ENCODE peak calls at places on chromosomes 7 and 10, in five cellular contexts. One of them, this sample, is unnamed.

GRCh38 chr7:140160308-140160707 is 16.5 kb downstream of the KDM7A start:
- DNase-seq in heart left ventricle: no peak
- DNase-seq in body of pancreas: no peak
- DNase-seq in transverse colon: no peak
- DNase-seq in thyroid gland: no peak
- DNase-seq in this sample: no peak

GRCh38 chr10:93751832-93752231 is 5.9 kb upstream of the LGI1 start:
- DNase-seq in transverse colon: peak; percentile 17
- DNase-seq in heart left ventricle: no peak
- DNase-seq in thyroid gland: no peak
- DNase-seq in body of pancreas: no peak
- DNase-seq in this sample: no peak

GRCh38 chr7:16803881-16804673 is 722 bp downstream of the AGR2 start:
- DNase-seq in thyroid gland: no peak
- DNase-seq in transverse colon: peak; percentile 21
- DNase-seq in heart left ventricle: no peak
- DNase-seq in body of pancreas: no peak
- DNase-seq in this sample: no peak

GRCh38 chr7:31896929-31897328 is 173.3 kb downstream of the PDE1C start:
- DNase-seq in transverse colon: no peak
- DNase-seq in heart left ventricle: no peak
- DNase-seq in body of pancreas: no peak
- DNase-seq in thyroid gland: no peak
- DNase-seq in this sample: no peak

GRCh38 chr7:108239501-108240225 is 109.5 kb upstream of the LAMB4 start:
- DNase-seq in thyroid gland: no peak
- DNase-seq in transverse colon: no peak
- DNase-seq in heart left ventricle: no peak
- DNase-seq in body of pancreas: no peak
- DNase-seq in this sample: no peak

GRCh38 chr7:121000091-121000983 is 11.8 kb downstream of the CPED1 start:
- DNase-seq in body of pancreas: no peak
- DNase-seq in heart left ventricle: no peak
- DNase-seq in transverse colon: no peak
- DNase-seq in thyroid gland: no peak
- DNase-seq in this sample: no peak

GRCh38 chr7:134905375-134905774 is 80.9 kb upstream of the AGBL3 start:
- DNase-seq in transverse colon: peak; percentile 39
- DNase-seq in heart left ventricle: peak; percentile 67
- DNase-seq in thyroid gland: peak; percentile 80
- DNase-seq in body of pancreas: peak; percentile 18
- DNase-seq in this sample: peak; percentile 29

GRCh38 chr7:157585113-157585861 is 248.5 kb downstream of the DNAJB6 start:
- DNase-seq in body of pancreas: no peak
- DNase-seq in thyroid gland: no peak
- DNase-seq in heart left ventricle: peak; percentile 16
- DNase-seq in transverse colon: no peak
- DNase-seq in this sample: no peak

GRCh38 chr10:42941245-42941644 is 135.6 kb upstream of the RET start:
- DNase-seq in body of pancreas: no peak
- DNase-seq in thyroid gland: no peak
- DNase-seq in heart left ventricle: no peak
- DNase-seq in transverse colon: no peak
- DNase-seq in this sample: peak; percentile 58

GRCh38 chr7:142685877-142686508 is 63.3 kb upstream of the PRSS1 start:
- DNase-seq in transverse colon: no peak
- DNase-seq in heart left ventricle: no peak
- DNase-seq in body of pancreas: no peak
- DNase-seq in thyroid gland: no peak
- DNase-seq in this sample: no peak

GRCh38 chr7:100166317-100166940 is 2.0 kb downstream of the GAL3ST4 start:
- DNase-seq in transverse colon: no peak
- DNase-seq in thyroid gland: no peak
- DNase-seq in body of pancreas: no peak
- DNase-seq in heart left ventricle: no peak
- DNase-seq in this sample: no peak

GRCh38 chr7:149883452-149883861 is 9.7 kb downstream of the ATP6V0E2 start:
- DNase-seq in body of pancreas: peak; percentile 81
- DNase-seq in heart left ventricle: peak; percentile 54
- DNase-seq in thyroid gland: peak; percentile 57
- DNase-seq in transverse colon: peak; percentile 63
- DNase-seq in this sample: peak; percentile 71

GRCh38 chr7:106070201-106070551 is 41.9 kb downstream of the SYPL1 start:
- DNase-seq in transverse colon: no peak
- DNase-seq in thyroid gland: no peak
- DNase-seq in heart left ventricle: no peak
- DNase-seq in body of pancreas: peak; percentile 62
- DNase-seq in this sample: peak; percentile 85

GRCh38 chr10:16141499-16141898 is 281.2 kb upstream of the MINDY3 start:
- DNase-seq in heart left ventricle: no peak
- DNase-seq in thyroid gland: no peak
- DNase-seq in body of pancreas: no peak
- DNase-seq in transverse colon: no peak
- DNase-seq in this sample: no peak

GRCh38 chr7:44216019-44216418 is 15.2 kb downstream of the YKT6 start:
- DNase-seq in heart left ventricle: no peak
- DNase-seq in transverse colon: no peak
- DNase-seq in thyroid gland: peak; percentile 34
- DNase-seq in body of pancreas: no peak
- DNase-seq in this sample: no peak

GRCh38 chr7:16067695-16068094 is 353.6 kb downstream of the CRPPA start:
- DNase-seq in transverse colon: no peak
- DNase-seq in thyroid gland: no peak
- DNase-seq in body of pancreas: no peak
- DNase-seq in heart left ventricle: no peak
- DNase-seq in this sample: no peak

GRCh38 chr10:15120523-15120922 is 23.4 kb downstream of the RPP38 start:
- DNase-seq in body of pancreas: no peak
- DNase-seq in thyroid gland: no peak
- DNase-seq in heart left ventricle: no peak
- DNase-seq in transverse colon: no peak
- DNase-seq in this sample: no peak

GRCh38 chr7:74656421-74656910 is 1.1 kb upstream of the GTF2I start:
- DNase-seq in transverse colon: peak; percentile 66
- DNase-seq in body of pancreas: peak; percentile 51
- DNase-seq in heart left ventricle: peak; percentile 75
- DNase-seq in thyroid gland: peak; percentile 75
- DNase-seq in this sample: peak; percentile 57

GRCh38 chr7:157406971-157407370 is 70.2 kb downstream of the DNAJB6 start:
- DNase-seq in transverse colon: no peak
- DNase-seq in heart left ventricle: no peak
- DNase-seq in body of pancreas: no peak
- DNase-seq in thyroid gland: no peak
- DNase-seq in this sample: no peak

GRCh38 chr10:58064714-58065528 is 202.8 kb downstream of the IPMK start:
- DNase-seq in transverse colon: no peak
- DNase-seq in heart left ventricle: no peak
- DNase-seq in thyroid gland: no peak
- DNase-seq in body of pancreas: no peak
- DNase-seq in this sample: no peak

GRCh38 chr10:110824660-110825059 is 47.1 kb upstream of the PDCD4 start:
- DNase-seq in heart left ventricle: no peak
- DNase-seq in body of pancreas: no peak
- DNase-seq in transverse colon: no peak
- DNase-seq in thyroid gland: peak; percentile 65
- DNase-seq in this sample: no peak
- H3K4me1 ChIP-seq in heart left ventricle: peaks cover 32% of the 10 kb centered on the region
- H3K4me1 ChIP-seq in body of pancreas: peaks cover 58% of the 10 kb centered on the region
- H3K4me1 ChIP-seq in transverse colon: peaks cover 31% of the 10 kb centered on the region
- H3K4me1 ChIP-seq in thyroid gland: peaks cover 60% of the 10 kb centered on the region
- H3K4me1 ChIP-seq in this sample: peaks cover 53% of the 10 kb centered on the region

GRCh38 chr10:53003094-53003493 is 230.5 kb upstream of the MBL2 start:
- DNase-seq in thyroid gland: no peak
- DNase-seq in transverse colon: no peak
- DNase-seq in body of pancreas: no peak
- DNase-seq in heart left ventricle: no peak
- DNase-seq in this sample: no peak

GRCh38 chr10:53006663-53007610 is 234.4 kb upstream of the MBL2 start:
- DNase-seq in body of pancreas: no peak
- DNase-seq in transverse colon: no peak
- DNase-seq in heart left ventricle: no peak
- DNase-seq in thyroid gland: no peak
- DNase-seq in this sample: no peak

GRCh38 chr10:53010362-53010907 is 237.9 kb upstream of the MBL2 start:
- DNase-seq in heart left ventricle: no peak
- DNase-seq in thyroid gland: no peak
- DNase-seq in body of pancreas: no peak
- DNase-seq in transverse colon: no peak
- DNase-seq in this sample: no peak

DNA sequence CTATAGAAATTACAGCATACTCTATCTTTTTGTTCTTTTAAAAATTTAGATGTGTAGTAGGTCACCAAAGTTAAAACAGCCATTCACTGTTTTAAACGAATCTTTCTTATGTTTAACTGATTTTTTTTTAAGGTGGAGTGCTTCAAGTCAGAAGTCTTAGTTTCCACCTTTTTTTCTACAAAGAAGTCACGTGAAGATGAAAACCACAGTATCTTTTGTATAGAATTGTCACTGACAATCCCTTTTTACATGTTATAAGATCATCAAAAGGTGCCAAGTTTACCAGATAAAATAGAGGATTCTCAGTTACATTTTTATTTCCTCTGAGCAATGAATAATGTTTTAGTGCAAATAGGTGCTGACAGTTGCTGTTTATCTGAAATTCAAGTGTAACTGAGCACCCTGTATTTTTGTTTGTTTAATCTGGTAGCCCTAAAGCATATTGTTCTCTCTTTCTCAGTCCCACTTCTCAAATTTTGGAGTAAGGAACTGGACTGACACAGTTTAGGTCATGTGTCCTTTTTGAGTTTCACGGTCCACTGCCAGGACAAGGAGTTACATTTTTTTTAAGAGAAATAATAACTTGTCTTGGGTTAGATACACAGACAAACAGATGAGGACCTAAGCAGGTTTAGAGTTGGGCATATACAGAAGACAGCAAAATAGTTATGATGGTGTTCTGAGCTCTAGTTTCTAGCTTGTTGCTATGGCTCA is 233.2 kb upstream of the MBL2 start:
- DNase-seq in thyroid gland: peak; percentile 48
- DNase-seq in heart left ventricle: no peak
- DNase-seq in body of pancreas: no peak
- DNase-seq in transverse colon: no peak
- DNase-seq in this sample: no peak
- TF ChIP-seq POLR2A in thyroid gland: peak; percentile 15
- TF ChIP-seq POLR2A in heart left ventricle: no peak
- TF ChIP-seq POLR2A in body of pancreas: no peak
- TF ChIP-seq POLR2A in transverse colon: no peak
- TF ChIP-seq POLR2A in this sample: no peak

DNA sequence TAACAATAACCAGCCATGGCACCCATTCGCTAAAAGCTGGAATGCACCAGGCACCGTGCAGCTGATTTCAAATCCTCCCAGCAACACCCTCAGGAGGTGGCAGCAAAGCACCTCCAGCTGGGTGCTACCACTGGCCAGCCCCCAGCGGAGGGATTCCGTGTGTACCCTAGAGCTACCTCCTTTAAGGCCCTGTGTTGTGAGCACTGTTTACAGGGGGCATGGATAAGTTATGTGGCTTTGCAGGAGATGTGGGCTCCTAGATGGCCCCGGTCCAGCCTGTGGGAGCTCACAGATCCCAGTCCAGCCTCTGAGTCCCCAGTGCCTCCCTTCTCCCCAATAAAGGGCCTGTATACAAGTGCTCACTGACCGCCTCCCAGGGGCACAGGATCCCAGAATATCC is 27.1 kb downstream of the TNRC18 start:
- DNase-seq in thyroid gland: no peak
- DNase-seq in transverse colon: peak; percentile 57
- DNase-seq in heart left ventricle: no peak
- DNase-seq in body of pancreas: no peak
- DNase-seq in this sample: peak; percentile 52
- TF ChIP-seq CTCF in thyroid gland: no peak
- TF ChIP-seq CTCF in transverse colon: peak; percentile 11
- TF ChIP-seq CTCF in heart left ventricle: peak; percentile 30
- TF ChIP-seq CTCF in body of pancreas: no peak
- TF ChIP-seq CTCF in this sample: peak; percentile 29

GRCh38 chr10:133258818-133259602 is 17.7 kb downstream of the ADAM8 start:
- DNase-seq in transverse colon: peak; percentile 70
- DNase-seq in thyroid gland: peak; percentile 40
- DNase-seq in heart left ventricle: peak; percentile 72
- DNase-seq in body of pancreas: peak; percentile 45
- DNase-seq in this sample: peak; percentile 77
- H3K4me1 ChIP-seq in transverse colon: peaks cover 46% of the 10 kb centered on the region
- H3K4me1 ChIP-seq in thyroid gland: peaks cover 17% of the 10 kb centered on the region
- H3K4me1 ChIP-seq in heart left ventricle: peaks cover 68% of the 10 kb centered on the region
- H3K4me1 ChIP-seq in body of pancreas: peaks cover 36% of the 10 kb centered on the region
- H3K4me1 ChIP-seq in this sample: peaks cover 44% of the 10 kb centered on the region

GRCh38 chr7:70322786-70323185 is 724.5 kb downstream of the AUTS2 start:
- DNase-seq in body of pancreas: no peak
- DNase-seq in transverse colon: no peak
- DNase-seq in heart left ventricle: no peak
- DNase-seq in thyroid gland: no peak
- DNase-seq in this sample: no peak
- TF ChIP-seq POLR2A in body of pancreas: no peak
- TF ChIP-seq POLR2A in transverse colon: no peak
- TF ChIP-seq POLR2A in heart left ventricle: no peak
- TF ChIP-seq POLR2A in thyroid gland: no peak
- TF ChIP-seq POLR2A in this sample: no peak

GRCh38 chr7:94401411-94401810 is 6.7 kb downstream of the COL1A2 start:
- DNase-seq in transverse colon: no peak
- DNase-seq in thyroid gland: no peak
- DNase-seq in heart left ventricle: no peak
- DNase-seq in body of pancreas: no peak
- DNase-seq in this sample: no peak

GRCh38 chr7:94397721-94398120 is 3.0 kb downstream of the COL1A2 start:
- DNase-seq in heart left ventricle: no peak
- DNase-seq in thyroid gland: no peak
- DNase-seq in body of pancreas: no peak
- DNase-seq in transverse colon: no peak
- DNase-seq in this sample: no peak

GRCh38 chr7:94403546-94403945 is 8.9 kb downstream of the COL1A2 start:
- DNase-seq in body of pancreas: no peak
- DNase-seq in transverse colon: no peak
- DNase-seq in heart left ventricle: no peak
- DNase-seq in thyroid gland: no peak
- DNase-seq in this sample: no peak

GRCh38 chr7:94400022-94400421 is 5.3 kb downstream of the COL1A2 start:
- DNase-seq in thyroid gland: no peak
- DNase-seq in heart left ventricle: no peak
- DNase-seq in transverse colon: no peak
- DNase-seq in body of pancreas: no peak
- DNase-seq in this sample: no peak

DNA sequence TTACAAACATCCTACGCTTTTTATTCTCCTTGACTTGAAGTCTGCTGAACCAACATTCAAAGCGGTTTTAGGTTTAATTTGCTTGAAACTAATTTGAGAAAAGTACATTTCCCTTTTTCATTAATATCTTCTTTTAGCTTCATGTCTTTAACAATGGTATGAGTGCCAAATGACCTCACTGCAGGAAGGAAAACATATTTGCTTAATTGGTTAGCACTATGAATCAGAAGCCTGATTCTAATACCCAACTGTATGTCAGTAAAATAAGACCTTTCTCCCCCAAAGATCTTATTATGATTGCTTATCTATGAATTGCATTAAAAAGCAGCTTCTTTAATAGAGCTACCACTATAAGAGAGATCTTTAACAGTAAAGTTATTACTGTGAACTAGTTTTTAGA is 5.9 kb downstream of the COL1A2 start:
- DNase-seq in heart left ventricle: no peak
- DNase-seq in transverse colon: no peak
- DNase-seq in thyroid gland: no peak
- DNase-seq in body of pancreas: no peak
- DNase-seq in this sample: no peak
- TF ChIP-seq CTCF in heart left ventricle: no peak
- TF ChIP-seq CTCF in transverse colon: no peak
- TF ChIP-seq CTCF in thyroid gland: no peak
- TF ChIP-seq CTCF in body of pancreas: no peak
- TF ChIP-seq CTCF in this sample: no peak

GRCh38 chr10:75208177-75208576 is 2.4 kb upstream of the VDAC2 start:
- DNase-seq in thyroid gland: no peak
- DNase-seq in transverse colon: no peak
- DNase-seq in body of pancreas: no peak
- DNase-seq in heart left ventricle: no peak
- DNase-seq in this sample: no peak
- H3K4me1 ChIP-seq in thyroid gland: peaks cover 27% of the 10 kb centered on the region
- H3K4me1 ChIP-seq in transverse colon: peaks cover 19% of the 10 kb centered on the region
- H3K4me1 ChIP-seq in body of pancreas: peaks cover 25% of the 10 kb centered on the region
- H3K4me1 ChIP-seq in heart left ventricle: peaks cover 34% of the 10 kb centered on the region
- H3K4me1 ChIP-seq in this sample: peaks cover 28% of the 10 kb centered on the region

This sample was measured in stomach.